ENCODE peak calls at places on chromosome 13, in six cellular contexts. One of them, this sample, is unnamed. For H3K4me1, the result is how much of the 10 kb centered on the place peaks cover.

GRCh38 chr13:30071890-30072817 is 221.7 kb upstream of the UBL3 start:
- DNase-seq in neuronal stem cell: no peak
- DNase-seq in trophoblast cell: peak
- DNase-seq in H9: no peak
- DNase-seq in IMR-90: no peak
- DNase-seq in mesenchymal stem cell: no peak
- DNase-seq in this sample: no peak

GRCh38 chr13:112867301-112867711 is 101.7 kb upstream of the MCF2L start:
- DNase-seq in mesenchymal stem cell: no peak
- DNase-seq in trophoblast cell: no peak
- DNase-seq in H9: no peak
- DNase-seq in neuronal stem cell: no peak
- DNase-seq in IMR-90: no peak
- DNase-seq in this sample: no peak

GRCh38 chr13:65656740-65657329 is 1573.3 kb downstream of the PCDH9 start:
- DNase-seq in H9: no peak
- DNase-seq in trophoblast cell: peak
- DNase-seq in neuronal stem cell: no peak
- DNase-seq in IMR-90: peak
- DNase-seq in mesenchymal stem cell: peak
- DNase-seq in this sample: no peak

GRCh38 chr13:100550433-100550832 is 38.2 kb downstream of the GGACT start:
- DNase-seq in neuronal stem cell: no peak
- DNase-seq in trophoblast cell: peak
- DNase-seq in mesenchymal stem cell: peak
- DNase-seq in H9: no peak
- DNase-seq in IMR-90: peak
- DNase-seq in this sample: no peak

GRCh38 chr13:113726961-113727411 is 32.0 kb upstream of the TMEM255B start:
- DNase-seq in H9: no peak
- DNase-seq in IMR-90: peak
- DNase-seq in neuronal stem cell: no peak
- DNase-seq in mesenchymal stem cell: no peak
- DNase-seq in trophoblast cell: no peak
- DNase-seq in this sample: no peak

GRCh38 chr13:110455941-110456340 is 105.6 kb downstream of the RAB20 start:
- DNase-seq in trophoblast cell: peak
- DNase-seq in neuronal stem cell: peak
- DNase-seq in mesenchymal stem cell: peak
- DNase-seq in H9: peak
- DNase-seq in IMR-90: peak
- DNase-seq in this sample: peak

GRCh38 chr13:110023729-110024645 is 237.6 kb upstream of the IRS2 start:
- DNase-seq in H9: no peak
- DNase-seq in IMR-90: peak
- DNase-seq in mesenchymal stem cell: peak
- DNase-seq in neuronal stem cell: no peak
- DNase-seq in trophoblast cell: no peak
- DNase-seq in this sample: no peak

GRCh38 chr13:103031332-103031873 is 34.8 kb downstream of the SLC10A2 start:
- DNase-seq in mesenchymal stem cell: no peak
- DNase-seq in IMR-90: no peak
- DNase-seq in trophoblast cell: no peak
- DNase-seq in H9: no peak
- DNase-seq in neuronal stem cell: no peak
- DNase-seq in this sample: no peak

GRCh38 chr13:24071423-24072075 is 89.0 kb upstream of the SPATA13 start:
- DNase-seq in trophoblast cell: peak
- DNase-seq in mesenchymal stem cell: peak
- DNase-seq in neuronal stem cell: no peak
- DNase-seq in IMR-90: peak
- DNase-seq in H9: no peak
- DNase-seq in this sample: no peak

DNA sequence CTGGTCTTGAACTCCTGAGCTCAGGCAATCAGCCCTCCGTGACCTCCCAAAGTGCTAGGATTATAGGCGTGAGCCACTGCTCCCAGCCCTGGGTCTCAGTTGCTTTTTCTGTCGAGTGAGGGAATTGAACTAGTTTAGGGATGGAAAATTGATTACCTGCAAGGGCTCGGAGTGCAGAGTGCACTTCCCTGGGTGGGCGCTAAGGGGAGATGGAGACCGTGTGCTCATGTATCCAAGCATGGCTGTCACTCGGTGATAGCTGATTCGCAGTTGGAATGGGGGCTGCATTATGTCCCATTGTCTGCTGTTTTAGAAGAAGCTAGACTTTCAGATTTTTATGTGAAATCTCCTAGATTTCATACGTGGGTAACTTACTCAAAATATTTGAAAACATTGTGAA is 139.9 kb upstream of the RFC3 start:
- DNase-seq in H9: no peak
- DNase-seq in trophoblast cell: no peak
- DNase-seq in neuronal stem cell: no peak
- DNase-seq in mesenchymal stem cell: no peak
- DNase-seq in IMR-90: no peak
- DNase-seq in this sample: no peak
- H3K4me1 ChIP-seq in H9: under half
- H3K4me1 ChIP-seq in trophoblast cell: under half
- H3K4me1 ChIP-seq in neuronal stem cell: under half
- H3K4me1 ChIP-seq in mesenchymal stem cell: under half
- H3K4me1 ChIP-seq in IMR-90: under half
- H3K4me1 ChIP-seq in this sample: under half

GRCh38 chr13:99208845-99209527 is 8.3 kb downstream of the UBAC2 start:
- DNase-seq in trophoblast cell: no peak
- DNase-seq in H9: no peak
- DNase-seq in mesenchymal stem cell: no peak
- DNase-seq in neuronal stem cell: no peak
- DNase-seq in IMR-90: no peak
- DNase-seq in this sample: peak
- H4K91ac ChIP-seq in trophoblast cell: no peak
- H4K91ac ChIP-seq in H9: no peak
- H4K91ac ChIP-seq in mesenchymal stem cell: no peak
- H4K91ac ChIP-seq in neuronal stem cell: no peak
- H4K91ac ChIP-seq in IMR-90: no peak
- H4K91ac ChIP-seq in this sample: no peak

GRCh38 chr13:78607409-78608253 is 4.3 kb upstream of the POU4F1 start:
- DNase-seq in trophoblast cell: no peak
- DNase-seq in neuronal stem cell: peak
- DNase-seq in IMR-90: no peak
- DNase-seq in H9: peak
- DNase-seq in mesenchymal stem cell: no peak
- DNase-seq in this sample: peak

GRCh38 chr13:78603240-78603947 is at the start of gene POU4F1:
- DNase-seq in IMR-90: peak
- DNase-seq in mesenchymal stem cell: no peak
- DNase-seq in trophoblast cell: peak
- DNase-seq in neuronal stem cell: peak
- DNase-seq in H9: peak
- DNase-seq in this sample: peak

GRCh38 chr13:78602561-78603239 is 652 bp downstream of the POU4F1 start:
- DNase-seq in neuronal stem cell: peak
- DNase-seq in H9: peak
- DNase-seq in mesenchymal stem cell: no peak
- DNase-seq in IMR-90: no peak
- DNase-seq in trophoblast cell: no peak
- DNase-seq in this sample: peak

GRCh38 chr13:78606471-78607408 is 3.4 kb upstream of the POU4F1 start:
- DNase-seq in neuronal stem cell: peak
- DNase-seq in IMR-90: no peak
- DNase-seq in trophoblast cell: no peak
- DNase-seq in H9: peak
- DNase-seq in mesenchymal stem cell: no peak
- DNase-seq in this sample: peak

GRCh38 chr13:78604782-78605611 is 1.6 kb upstream of the POU4F1 start:
- DNase-seq in trophoblast cell: no peak
- DNase-seq in IMR-90: peak
- DNase-seq in neuronal stem cell: peak
- DNase-seq in H9: peak
- DNase-seq in mesenchymal stem cell: no peak
- DNase-seq in this sample: no peak
- H3K4me1 ChIP-seq in trophoblast cell: under half
- H3K4me1 ChIP-seq in IMR-90: under half
- H3K4me1 ChIP-seq in neuronal stem cell: under half
- H3K4me1 ChIP-seq in H9: under half
- H3K4me1 ChIP-seq in mesenchymal stem cell: under half
- H3K4me1 ChIP-seq in this sample: half or more

DNA sequence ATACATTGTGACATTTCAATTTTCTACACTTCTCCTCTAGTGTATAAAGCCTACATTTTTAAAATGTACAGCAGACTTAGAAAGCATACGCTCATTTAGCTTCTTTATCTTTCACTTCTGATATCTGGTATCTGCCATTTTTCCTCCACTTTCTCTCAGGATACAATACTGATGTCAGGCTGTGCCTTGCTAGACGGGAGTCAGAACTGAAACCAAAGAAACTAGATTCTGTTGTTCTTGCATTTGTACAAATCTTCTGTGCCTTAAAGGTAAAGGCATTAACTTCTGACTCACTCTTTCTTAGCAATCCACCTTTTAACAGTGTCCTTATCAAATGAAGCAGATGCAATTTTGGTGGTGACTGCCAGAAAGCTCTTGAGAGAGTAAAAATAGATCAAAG is 370.5 kb downstream of the PCDH20 start:
- DNase-seq in neuronal stem cell: no peak
- DNase-seq in mesenchymal stem cell: no peak
- DNase-seq in trophoblast cell: no peak
- DNase-seq in IMR-90: no peak
- DNase-seq in H9: no peak
- DNase-seq in this sample: no peak
- H4K91ac ChIP-seq in neuronal stem cell: no peak
- H4K91ac ChIP-seq in mesenchymal stem cell: no peak
- H4K91ac ChIP-seq in trophoblast cell: no peak
- H4K91ac ChIP-seq in IMR-90: no peak
- H4K91ac ChIP-seq in H9: no peak
- H4K91ac ChIP-seq in this sample: no peak

GRCh38 chr13:97249093-97249787 is 27.1 kb downstream of the MBNL2 start:
- DNase-seq in trophoblast cell: peak
- DNase-seq in IMR-90: no peak
- DNase-seq in H9: no peak
- DNase-seq in mesenchymal stem cell: peak
- DNase-seq in neuronal stem cell: no peak
- DNase-seq in this sample: no peak
- H3K4me1 ChIP-seq in trophoblast cell: under half
- H3K4me1 ChIP-seq in IMR-90: under half
- H3K4me1 ChIP-seq in H9: under half
- H3K4me1 ChIP-seq in mesenchymal stem cell: under half
- H3K4me1 ChIP-seq in neuronal stem cell: under half
- H3K4me1 ChIP-seq in this sample: under half

GRCh38 chr13:39559838-39560237 is 43.2 kb downstream of the LHFPL6 start:
- DNase-seq in neuronal stem cell: no peak
- DNase-seq in H9: no peak
- DNase-seq in IMR-90: no peak
- DNase-seq in trophoblast cell: no peak
- DNase-seq in mesenchymal stem cell: no peak
- DNase-seq in this sample: no peak

GRCh38 chr13:39556856-39557255 is 46.1 kb downstream of the LHFPL6 start:
- DNase-seq in neuronal stem cell: no peak
- DNase-seq in H9: no peak
- DNase-seq in IMR-90: no peak
- DNase-seq in trophoblast cell: no peak
- DNase-seq in mesenchymal stem cell: no peak
- DNase-seq in this sample: no peak

GRCh38 chr13:39561971-39562370 is 41.0 kb downstream of the LHFPL6 start:
- DNase-seq in IMR-90: no peak
- DNase-seq in mesenchymal stem cell: no peak
- DNase-seq in trophoblast cell: no peak
- DNase-seq in neuronal stem cell: no peak
- DNase-seq in H9: no peak
- DNase-seq in this sample: no peak

GRCh38 chr13:39554371-39554770 is 48.6 kb downstream of the LHFPL6 start:
- DNase-seq in H9: no peak
- DNase-seq in trophoblast cell: peak
- DNase-seq in mesenchymal stem cell: no peak
- DNase-seq in IMR-90: no peak
- DNase-seq in neuronal stem cell: no peak
- DNase-seq in this sample: no peak

DNA sequence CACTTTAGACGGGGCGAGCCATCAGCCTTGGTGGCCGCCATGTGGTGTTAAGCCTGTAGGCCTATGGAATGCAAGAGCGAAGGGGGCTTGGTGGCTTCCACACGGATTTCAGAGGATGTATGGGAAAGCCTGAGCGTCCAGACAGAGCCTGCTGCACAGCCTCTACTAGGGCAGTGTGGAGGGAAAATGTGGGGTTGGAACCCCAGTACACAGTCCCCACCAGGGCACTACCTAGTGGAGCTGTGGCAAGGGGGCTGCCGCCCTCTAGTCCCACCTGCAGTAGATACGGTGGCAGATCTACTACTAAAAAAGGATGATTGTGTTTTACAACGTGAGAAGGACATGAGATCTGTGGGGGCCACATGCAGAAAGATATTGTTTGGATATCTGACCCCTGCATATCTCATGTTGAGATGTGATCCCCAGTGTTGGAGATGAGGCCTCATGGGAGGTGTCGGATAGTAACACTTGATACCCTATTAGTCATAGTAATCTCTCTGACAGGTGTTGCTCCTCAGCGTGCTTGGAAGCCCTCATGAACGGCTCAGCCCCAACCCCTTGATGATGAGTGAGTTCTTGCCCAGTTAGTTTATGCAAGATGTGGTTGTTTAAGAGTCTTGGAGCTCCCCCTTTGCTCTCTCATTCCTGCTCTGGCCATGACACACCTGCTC is 45.6 kb downstream of the LHFPL6 start:
- DNase-seq in mesenchymal stem cell: no peak
- DNase-seq in neuronal stem cell: no peak
- DNase-seq in H9: no peak
- DNase-seq in trophoblast cell: no peak
- DNase-seq in IMR-90: no peak
- DNase-seq in this sample: no peak
- H4K91ac ChIP-seq in mesenchymal stem cell: no peak
- H4K91ac ChIP-seq in neuronal stem cell: no peak
- H4K91ac ChIP-seq in H9: no peak
- H4K91ac ChIP-seq in trophoblast cell: no peak
- H4K91ac ChIP-seq in IMR-90: no peak
- H4K91ac ChIP-seq in this sample: no peak

DNA sequence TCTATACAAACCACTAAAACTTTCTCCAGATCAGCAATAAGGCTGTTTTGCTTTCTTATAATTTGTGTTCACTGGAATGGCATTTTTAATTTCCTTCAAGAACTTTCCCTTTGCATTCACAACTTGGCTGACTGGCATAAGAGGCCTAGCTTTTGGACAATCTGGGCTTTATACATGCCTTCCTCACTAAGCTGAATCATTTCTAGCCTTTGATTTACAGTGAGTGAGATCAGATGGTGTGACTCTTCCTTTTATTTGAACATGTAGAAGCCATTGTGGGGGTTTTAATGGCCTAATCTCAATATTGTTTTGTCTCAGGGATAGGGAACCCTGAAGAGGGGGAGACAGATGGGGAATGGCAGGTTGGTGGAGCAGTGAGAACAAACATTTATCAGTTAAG is 82.7 kb downstream of the FOXO1 start:
- DNase-seq in IMR-90: no peak
- DNase-seq in mesenchymal stem cell: no peak
- DNase-seq in neuronal stem cell: no peak
- DNase-seq in trophoblast cell: no peak
- DNase-seq in H9: no peak
- DNase-seq in this sample: no peak
- H3K4me1 ChIP-seq in IMR-90: under half
- H3K4me1 ChIP-seq in mesenchymal stem cell: under half
- H3K4me1 ChIP-seq in neuronal stem cell: under half
- H3K4me1 ChIP-seq in trophoblast cell: under half
- H3K4me1 ChIP-seq in H9: under half
- H3K4me1 ChIP-seq in this sample: under half